ENCODE peak calls at places on chromosomes 7 and 10, in six cellular contexts. H is IMR-90, B is H9, Q is neuronal stem cell, L is H1, J is trophoblast cell. E is an unnamed sample.

GRCh38 chr7:101804642-101805401 is 12.6 kb upstream of the CUX1 start:
- DNase-seq in H (no peak), B (peak), Q (no peak), L (peak), J (peak), E (no peak)

GRCh38 chr7:135678612-135679575 is 16.6 kb downstream of the STMP1 start:
- DNase-seq in H (peak), B (no peak), Q (no peak), L (no peak), J (no peak), E (no peak)

GRCh38 chr10:48431871-48432270 is 125.4 kb downstream of the MAPK8 start:
- DNase-seq in H (peak), B (no peak), Q (no peak), L (no peak), J (no peak), E (no peak)

GRCh38 chr7:20330797-20331230 is at the start of gene ITGB8:
- DNase-seq in H (no peak), B (peak), Q (no peak), L (no peak), J (peak), E (no peak)

GRCh38 chr7:75045881-75046280 is 27.7 kb downstream of the RCC1L start:
- DNase-seq in H (no peak), B (no peak), Q (no peak), L (no peak), J (no peak), E (no peak)

GRCh38 chr10:102468683-102469082 is 17.3 kb upstream of the C10orf95 start:
- DNase-seq in H (peak), B (no peak), Q (no peak), L (no peak), J (no peak), E (no peak)

GRCh38 chr7:134996097-134996550 is 9.8 kb downstream of the AGBL3 start:
- DNase-seq in H (peak), B (no peak), Q (no peak), L (no peak), J (no peak), E (peak)

GRCh38 chr10:14625210-14625621 is 149.5 kb downstream of the FAM107B start:
- DNase-seq in H (no peak), B (no peak), Q (no peak), L (no peak), J (no peak), E (peak)

GRCh38 chr10:80486151-80486692 is 32.1 kb downstream of the TSPAN14 start:
- DNase-seq in H (no peak), B (no peak), Q (no peak), L (no peak), J (peak), E (no peak)

GRCh38 chr10:58641095-58641531 is 128.4 kb downstream of the BICC1 start:
- DNase-seq in H (peak), B (no peak), Q (no peak), L (no peak), J (peak), E (peak)

GRCh38 chr7:127253289-127254162 is 785 bp upstream of the GRM8 start:
- DNase-seq in H (peak), B (peak), Q (peak), L (peak), J (no peak), E (peak)

GRCh38 chr7:27923308-27923980 is 183.5 kb downstream of the TAX1BP1 start:
- DNase-seq in H (no peak), B (no peak), Q (no peak), L (no peak), J (no peak), E (no peak)

GRCh38 chr7:52639981-52640380 is 395.5 kb upstream of the POM121L12 start:
- DNase-seq in H (no peak), B (no peak), Q (no peak), L (peak), J (no peak), E (no peak)

GRCh38 chr10:82148764-82149163 is 273.8 kb downstream of the NRG3 start:
- DNase-seq in H (no peak), B (no peak), Q (no peak), L (no peak), J (no peak), E (no peak)

GRCh38 chr7:123323689-123324088 is 123.9 kb upstream of the SLC13A1 start:
- DNase-seq in H (no peak), B (no peak), Q (no peak), L (no peak), J (no peak), E (no peak)
- H2BK120ac ChIP-seq in H (no peak), B (no peak), Q (no peak), L (no peak), J (no peak), E (no peak)

DNA sequence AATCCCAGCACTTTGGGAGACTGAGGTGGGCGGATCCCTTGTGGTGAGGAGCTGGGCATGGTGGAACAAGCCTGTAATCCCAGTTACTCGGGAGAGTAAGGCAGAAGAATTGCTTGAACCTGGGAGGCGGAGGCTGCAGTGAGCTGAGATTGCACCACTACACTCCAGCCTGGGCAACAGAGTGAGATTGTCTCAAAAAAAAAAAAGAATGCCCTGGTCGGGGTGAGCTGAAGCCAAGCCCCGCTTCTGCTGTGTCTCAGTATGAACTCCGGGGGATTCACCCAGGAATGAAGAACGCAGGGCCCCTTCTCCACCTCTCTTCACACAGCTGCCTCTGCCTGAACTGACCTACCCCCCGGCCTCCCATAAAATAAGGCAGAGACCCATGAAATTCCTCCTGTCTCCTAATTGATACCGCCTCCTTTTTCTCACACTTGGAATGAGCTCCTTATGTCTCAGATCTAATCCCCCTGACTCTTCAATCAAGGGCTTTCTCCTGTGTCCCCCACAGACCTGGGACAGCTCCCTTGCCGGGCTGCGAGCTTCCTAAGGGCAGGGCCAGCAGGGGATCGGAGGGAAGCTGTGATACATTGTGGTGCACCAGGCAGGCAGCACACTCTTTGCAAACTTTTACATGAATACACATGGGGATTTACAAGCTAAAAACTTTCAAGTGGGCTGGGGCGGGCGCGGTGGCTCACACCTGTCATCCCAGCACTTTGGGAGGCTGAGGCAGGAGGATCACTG is 911 bp upstream of the ZP3 start:
- DNase-seq in H (no peak), B (peak), Q (no peak), L (no peak), J (no peak), E (no peak)
- H4K91ac ChIP-seq in H (no peak), B (no peak), Q (no peak), L (no peak), J (peak), E (no peak)

GRCh38 chr10:78290131-78290750 is 256.6 kb downstream of the RPS24 start:
- DNase-seq in H (peak), B (peak), Q (no peak), L (no peak), J (no peak), E (no peak)

GRCh38 chr10:78295242-78295641 is 261.6 kb downstream of the RPS24 start:
- DNase-seq in H (no peak), B (no peak), Q (no peak), L (no peak), J (no peak), E (no peak)

GRCh38 chr10:78291733-78292132 is 258.1 kb downstream of the RPS24 start:
- DNase-seq in H (no peak), B (no peak), Q (no peak), L (no peak), J (no peak), E (no peak)

GRCh38 chr10:78292987-78293865 is 259.6 kb downstream of the RPS24 start:
- DNase-seq in H (peak), B (peak), Q (peak), L (no peak), J (no peak), E (no peak)

GRCh38 chr10:78292250-78292986 is 258.8 kb downstream of the RPS24 start:
- DNase-seq in H (no peak), B (no peak), Q (no peak), L (no peak), J (no peak), E (no peak)
- H2BK120ac ChIP-seq in H (no peak), B (no peak), Q (no peak), L (no peak), J (peak), E (no peak)

GRCh38 chr10:71451754-71452153 is 55.0 kb downstream of the CDH23 start:
- DNase-seq in H (no peak), B (no peak), Q (no peak), L (no peak), J (no peak), E (no peak)

GRCh38 chr10:71454347-71454746 is 57.6 kb downstream of the CDH23 start:
- DNase-seq in H (no peak), B (no peak), Q (no peak), L (no peak), J (peak), E (no peak)

GRCh38 chr10:71456631-71457030 is 59.9 kb downstream of the CDH23 start:
- DNase-seq in H (no peak), B (no peak), Q (no peak), L (no peak), J (no peak), E (no peak)

GRCh38 chr10:71455035-71455434 is 58.3 kb downstream of the CDH23 start:
- DNase-seq in H (no peak), B (no peak), Q (no peak), L (no peak), J (no peak), E (no peak)

DNA sequence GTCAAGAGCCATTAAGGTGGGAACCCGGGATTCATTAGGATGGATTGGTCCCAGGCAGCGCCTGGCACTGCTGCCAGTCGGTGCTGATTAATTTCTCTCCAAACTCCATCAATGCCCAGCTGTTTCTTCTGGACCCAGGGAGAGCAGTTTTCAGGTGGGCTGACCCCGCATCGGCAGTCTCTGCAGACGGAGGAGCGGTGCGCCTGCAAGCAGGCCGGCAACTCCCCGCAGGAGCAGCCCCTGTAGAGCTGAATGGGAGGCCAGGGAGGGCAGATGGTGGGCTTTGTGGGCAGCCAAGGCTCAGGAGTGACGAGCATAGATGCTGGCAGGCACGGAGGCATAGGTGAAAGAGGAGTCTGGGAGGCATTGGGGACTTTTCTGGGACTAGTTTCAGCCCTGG is 56.5 kb downstream of the CDH23 start:
- DNase-seq in H (no peak), B (no peak), Q (no peak), L (no peak), J (no peak), E (no peak)
- H4K91ac ChIP-seq in H (no peak), B (no peak), Q (no peak), L (no peak), J (no peak), E (no peak)

DNA sequence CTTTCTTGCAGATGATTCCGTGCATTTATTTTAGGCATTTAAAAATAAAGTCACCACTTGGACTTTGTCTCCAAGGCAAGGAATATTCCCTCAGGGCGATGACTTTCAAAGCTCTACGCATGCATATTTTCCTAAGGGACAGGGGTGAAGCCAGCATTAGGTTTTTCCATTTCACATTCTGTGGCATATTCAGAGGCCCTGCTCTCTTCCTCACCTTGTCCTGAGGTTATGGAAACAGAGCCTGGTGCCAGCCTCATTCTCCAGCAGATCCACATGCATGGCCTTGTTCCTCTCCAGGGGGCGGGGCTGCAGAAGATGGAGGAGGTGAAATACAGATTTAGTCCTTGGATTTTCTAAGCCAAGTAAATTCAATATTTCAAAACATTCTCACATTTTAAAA is 11.6 kb upstream of the LYZL1 start:
- DNase-seq in H (no peak), B (no peak), Q (no peak), L (no peak), J (peak), E (no peak)
- H2BK120ac ChIP-seq in H (no peak), B (no peak), Q (no peak), L (no peak), J (peak), E (no peak)

DNA sequence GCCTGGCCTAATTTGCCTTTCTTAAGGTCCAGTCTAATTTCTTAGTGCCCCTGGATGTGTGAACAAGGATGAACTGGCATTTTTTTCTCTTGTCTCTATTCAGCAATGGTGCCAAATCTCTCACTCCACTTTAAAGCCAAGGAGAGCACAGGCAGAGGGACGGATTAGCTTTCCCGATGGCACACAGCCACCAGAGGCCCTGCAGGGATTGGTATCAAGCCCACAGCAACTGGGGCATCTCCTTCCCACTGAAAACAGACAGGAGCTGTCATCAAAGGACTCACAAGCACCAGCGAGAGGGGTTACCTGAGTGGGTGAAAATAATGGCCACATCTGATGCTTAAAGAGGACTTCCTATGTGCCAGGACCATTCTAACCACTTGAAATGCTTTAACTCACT is 83.1 kb downstream of the ITIH5 start:
- DNase-seq in H (no peak), B (no peak), Q (no peak), L (no peak), J (no peak), E (no peak)
- H4K91ac ChIP-seq in H (no peak), B (no peak), Q (no peak), L (no peak), J (no peak), E (no peak)

GRCh38 chr10:103763374-103764202 is 91.8 kb downstream of the SH3PXD2A start:
- DNase-seq in H (peak), B (no peak), Q (no peak), L (no peak), J (no peak), E (peak)

GRCh38 chr10:103761075-103761920 is 94.1 kb downstream of the SH3PXD2A start:
- DNase-seq in H (no peak), B (no peak), Q (no peak), L (no peak), J (peak), E (no peak)

GRCh38 chr10:103762166-103762565 is 93.2 kb downstream of the SH3PXD2A start:
- DNase-seq in H (no peak), B (no peak), Q (no peak), L (no peak), J (no peak), E (no peak)

GRCh38 chr10:103764296-103765088 is 90.9 kb downstream of the SH3PXD2A start:
- DNase-seq in H (no peak), B (no peak), Q (no peak), L (no peak), J (no peak), E (no peak)

GRCh38 chr10:103762924-103763323 is 92.5 kb downstream of the SH3PXD2A start:
- DNase-seq in H (no peak), B (no peak), Q (no peak), L (no peak), J (no peak), E (no peak)
- H2BK120ac ChIP-seq in H (peak), B (no peak), Q (no peak), L (no peak), J (no peak), E (peak)

GRCh38 chr10:131638481-131639278 is 262.1 kb upstream of the PPP2R2D start:
- DNase-seq in H (no peak), B (no peak), Q (no peak), L (no peak), J (no peak), E (no peak)

GRCh38 chr10:131636841-131637724 is 263.7 kb upstream of the PPP2R2D start:
- DNase-seq in H (no peak), B (no peak), Q (no peak), L (no peak), J (no peak), E (no peak)

GRCh38 chr10:131640045-131640644 is 260.7 kb upstream of the PPP2R2D start:
- DNase-seq in H (no peak), B (no peak), Q (no peak), L (no peak), J (no peak), E (no peak)

GRCh38 chr10:131638049-131638448 is 262.8 kb upstream of the PPP2R2D start:
- DNase-seq in H (no peak), B (no peak), Q (no peak), L (no peak), J (no peak), E (no peak)

GRCh38 chr10:131636116-131636515 is 264.7 kb upstream of the PPP2R2D start:
- DNase-seq in H (no peak), B (no peak), Q (no peak), L (no peak), J (no peak), E (no peak)
- H4K91ac ChIP-seq in H (no peak), B (no peak), Q (no peak), L (no peak), J (peak), E (no peak)

GRCh38 chr7:536231-536630 is 16.6 kb upstream of the PDGFA start:
- DNase-seq in H (no peak), B (no peak), Q (no peak), L (no peak), J (no peak), E (no peak)

GRCh38 chr7:540579-540978 is 20.9 kb upstream of the PDGFA start:
- DNase-seq in H (no peak), B (no peak), Q (no peak), L (no peak), J (no peak), E (no peak)

GRCh38 chr7:538764-539685 is 19.4 kb upstream of the PDGFA start:
- DNase-seq in H (no peak), B (no peak), Q (no peak), L (no peak), J (no peak), E (peak)

GRCh38 chr7:539731-540411 is 20.2 kb upstream of the PDGFA start:
- DNase-seq in H (peak), B (no peak), Q (no peak), L (no peak), J (peak), E (peak)

GRCh38 chr7:537911-538634 is 18.4 kb upstream of the PDGFA start:
- DNase-seq in H (peak), B (peak), Q (no peak), L (peak), J (peak), E (peak)
- H2BK120ac ChIP-seq in H (peak), B (no peak), Q (no peak), L (peak), J (peak), E (peak)

DNA sequence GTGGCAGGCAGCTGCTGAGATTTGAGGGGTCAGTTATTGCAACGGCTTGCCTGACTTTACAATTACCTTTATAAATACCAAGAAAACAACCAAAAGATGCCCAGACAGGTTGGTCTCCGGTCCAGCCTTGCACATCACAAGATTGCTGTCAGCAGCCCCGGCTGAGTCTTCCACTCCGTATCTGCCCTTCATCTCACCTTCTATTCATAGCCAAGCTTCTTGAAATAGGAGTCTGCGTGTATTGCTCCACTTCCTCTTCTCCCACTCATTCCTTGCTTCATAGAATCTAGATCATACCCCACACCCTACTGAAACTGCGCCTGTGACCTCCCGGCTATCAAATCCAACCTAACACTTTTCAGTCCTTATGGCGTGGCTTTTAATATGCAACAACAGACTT is 31.1 kb upstream of the USP6NL start:
- DNase-seq in H (no peak), B (no peak), Q (no peak), L (no peak), J (no peak), E (no peak)
- H4K91ac ChIP-seq in H (no peak), B (no peak), Q (no peak), L (no peak), J (no peak), E (no peak)